ENCODE peak calls at places on chromosomes 1 and 21, in seven cellular contexts. One of them, this sample, is unnamed.

GRCh38 chr1:107141491-107142369 is 891 bp downstream of the NTNG1 start:
- ATAC-seq in activated naive CD8-positive, alpha-beta T cell treated with anti-CD3 and anti-CD28 coated beads, Interleukin-2, amount 50 U/mL, for 24 hours: peak; percentile 36
- ATAC-seq in activated CD8-positive, alpha-beta T cell treated with anti-CD3 and anti-CD28 coated beads, Interleukin-2, amount 10 ng/mL, durations not matched to agents 7 days and 5 days: peak; percentile 59
- ATAC-seq in HCT116: no peak
- ATAC-seq in stimulated activated naive CD8-positive, alpha-beta T cell treated with anti-CD3 and anti-CD28 coated beads, Interleukin-15, amount 100 ng/mL, for 72 hours: peak; percentile 73
- ATAC-seq in gastroesophageal sphincter: no peak
- ATAC-seq in gastrocnemius medialis: no peak
- ATAC-seq in this sample: peak; percentile 76

GRCh38 chr21:43884012-43884860 is 19.2 kb downstream of the AGPAT3 start:
- ATAC-seq in activated naive CD8-positive, alpha-beta T cell treated with anti-CD3 and anti-CD28 coated beads, Interleukin-2, amount 50 U/mL, for 24 hours: peak; percentile 79
- ATAC-seq in HCT116: peak; percentile 87
- ATAC-seq in stimulated activated naive CD8-positive, alpha-beta T cell treated with anti-CD3 and anti-CD28 coated beads, Interleukin-15, amount 100 ng/mL, for 72 hours: peak; percentile 82
- ATAC-seq in gastroesophageal sphincter: no peak
- ATAC-seq in activated CD8-positive, alpha-beta T cell treated with anti-CD3 and anti-CD28 coated beads, Interleukin-2, amount 10 ng/mL, durations not matched to agents 7 days and 5 days: peak; percentile 48
- ATAC-seq in gastrocnemius medialis: no peak
- ATAC-seq in this sample: peak; percentile 70

GRCh38 chr1:41495171-41495948 is 10.9 kb upstream of the EDN2 start:
- ATAC-seq in stimulated activated naive CD8-positive, alpha-beta T cell treated with anti-CD3 and anti-CD28 coated beads, Interleukin-15, amount 100 ng/mL, for 72 hours: peak; percentile 5
- ATAC-seq in activated naive CD8-positive, alpha-beta T cell treated with anti-CD3 and anti-CD28 coated beads, Interleukin-2, amount 50 U/mL, for 24 hours: no peak
- ATAC-seq in activated CD8-positive, alpha-beta T cell treated with anti-CD3 and anti-CD28 coated beads, Interleukin-2, amount 10 ng/mL, durations not matched to agents 7 days and 5 days: peak; percentile 17
- ATAC-seq in gastroesophageal sphincter: no peak
- ATAC-seq in gastrocnemius medialis: peak; percentile 2
- ATAC-seq in HCT116: peak; percentile 52
- ATAC-seq in this sample: no peak

GRCh38 chr1:27628712-27629111 is 6.3 kb downstream of the FGR start:
- ATAC-seq in activated naive CD8-positive, alpha-beta T cell treated with anti-CD3 and anti-CD28 coated beads, Interleukin-2, amount 50 U/mL, for 24 hours: no peak
- ATAC-seq in HCT116: no peak
- ATAC-seq in gastrocnemius medialis: no peak
- ATAC-seq in gastroesophageal sphincter: no peak
- ATAC-seq in activated CD8-positive, alpha-beta T cell treated with anti-CD3 and anti-CD28 coated beads, Interleukin-2, amount 10 ng/mL, durations not matched to agents 7 days and 5 days: no peak
- ATAC-seq in stimulated activated naive CD8-positive, alpha-beta T cell treated with anti-CD3 and anti-CD28 coated beads, Interleukin-15, amount 100 ng/mL, for 72 hours: no peak
- ATAC-seq in this sample: no peak

GRCh38 chr1:216183427-216183826 is 239.8 kb downstream of the USH2A start:
- ATAC-seq in stimulated activated naive CD8-positive, alpha-beta T cell treated with anti-CD3 and anti-CD28 coated beads, Interleukin-15, amount 100 ng/mL, for 72 hours: no peak
- ATAC-seq in HCT116: no peak
- ATAC-seq in activated naive CD8-positive, alpha-beta T cell treated with anti-CD3 and anti-CD28 coated beads, Interleukin-2, amount 50 U/mL, for 24 hours: no peak
- ATAC-seq in activated CD8-positive, alpha-beta T cell treated with anti-CD3 and anti-CD28 coated beads, Interleukin-2, amount 10 ng/mL, durations not matched to agents 7 days and 5 days: no peak
- ATAC-seq in gastrocnemius medialis: no peak
- ATAC-seq in gastroesophageal sphincter: no peak
- ATAC-seq in this sample: no peak

GRCh38 chr1:20726107-20726911 is 6.2 kb downstream of the SH2D5 start:
- ATAC-seq in HCT116: no peak
- ATAC-seq in gastroesophageal sphincter: no peak
- ATAC-seq in activated naive CD8-positive, alpha-beta T cell treated with anti-CD3 and anti-CD28 coated beads, Interleukin-2, amount 50 U/mL, for 24 hours: no peak
- ATAC-seq in activated CD8-positive, alpha-beta T cell treated with anti-CD3 and anti-CD28 coated beads, Interleukin-2, amount 10 ng/mL, durations not matched to agents 7 days and 5 days: no peak
- ATAC-seq in stimulated activated naive CD8-positive, alpha-beta T cell treated with anti-CD3 and anti-CD28 coated beads, Interleukin-15, amount 100 ng/mL, for 72 hours: no peak
- ATAC-seq in gastrocnemius medialis: no peak
- ATAC-seq in this sample: no peak

GRCh38 chr1:151829352-151830046 is 2.1 kb downstream of the RORC start:
- ATAC-seq in stimulated activated naive CD8-positive, alpha-beta T cell treated with anti-CD3 and anti-CD28 coated beads, Interleukin-15, amount 100 ng/mL, for 72 hours: peak; percentile 16
- ATAC-seq in HCT116: no peak
- ATAC-seq in gastrocnemius medialis: no peak
- ATAC-seq in activated naive CD8-positive, alpha-beta T cell treated with anti-CD3 and anti-CD28 coated beads, Interleukin-2, amount 50 U/mL, for 24 hours: no peak
- ATAC-seq in activated CD8-positive, alpha-beta T cell treated with anti-CD3 and anti-CD28 coated beads, Interleukin-2, amount 10 ng/mL, durations not matched to agents 7 days and 5 days: no peak
- ATAC-seq in gastroesophageal sphincter: no peak
- ATAC-seq in this sample: no peak

GRCh38 chr1:89257036-89257435 is 15.6 kb downstream of the GBP5 start:
- ATAC-seq in activated CD8-positive, alpha-beta T cell treated with anti-CD3 and anti-CD28 coated beads, Interleukin-2, amount 10 ng/mL, durations not matched to agents 7 days and 5 days: no peak
- ATAC-seq in activated naive CD8-positive, alpha-beta T cell treated with anti-CD3 and anti-CD28 coated beads, Interleukin-2, amount 50 U/mL, for 24 hours: peak; percentile 44
- ATAC-seq in HCT116: no peak
- ATAC-seq in stimulated activated naive CD8-positive, alpha-beta T cell treated with anti-CD3 and anti-CD28 coated beads, Interleukin-15, amount 100 ng/mL, for 72 hours: peak; percentile 37
- ATAC-seq in gastroesophageal sphincter: no peak
- ATAC-seq in gastrocnemius medialis: no peak
- ATAC-seq in this sample: peak; percentile 60

GRCh38 chr1:243322326-243322725 is 66.5 kb downstream of the SDCCAG8 start:
- ATAC-seq in gastroesophageal sphincter: no peak
- ATAC-seq in HCT116: no peak
- ATAC-seq in activated naive CD8-positive, alpha-beta T cell treated with anti-CD3 and anti-CD28 coated beads, Interleukin-2, amount 50 U/mL, for 24 hours: no peak
- ATAC-seq in stimulated activated naive CD8-positive, alpha-beta T cell treated with anti-CD3 and anti-CD28 coated beads, Interleukin-15, amount 100 ng/mL, for 72 hours: no peak
- ATAC-seq in gastrocnemius medialis: no peak
- ATAC-seq in activated CD8-positive, alpha-beta T cell treated with anti-CD3 and anti-CD28 coated beads, Interleukin-2, amount 10 ng/mL, durations not matched to agents 7 days and 5 days: no peak
- ATAC-seq in this sample: no peak

GRCh38 chr1:110893908-110894490 is 21.1 kb downstream of the CD53 start:
- ATAC-seq in HCT116: peak; percentile 86
- ATAC-seq in gastroesophageal sphincter: no peak
- ATAC-seq in stimulated activated naive CD8-positive, alpha-beta T cell treated with anti-CD3 and anti-CD28 coated beads, Interleukin-15, amount 100 ng/mL, for 72 hours: peak; percentile 63
- ATAC-seq in gastrocnemius medialis: no peak
- ATAC-seq in activated naive CD8-positive, alpha-beta T cell treated with anti-CD3 and anti-CD28 coated beads, Interleukin-2, amount 50 U/mL, for 24 hours: peak; percentile 44
- ATAC-seq in activated CD8-positive, alpha-beta T cell treated with anti-CD3 and anti-CD28 coated beads, Interleukin-2, amount 10 ng/mL, durations not matched to agents 7 days and 5 days: peak; percentile 24
- ATAC-seq in this sample: no peak

GRCh38 chr1:51058863-51059262 is 43.2 kb upstream of the C1orf185 start:
- ATAC-seq in activated CD8-positive, alpha-beta T cell treated with anti-CD3 and anti-CD28 coated beads, Interleukin-2, amount 10 ng/mL, durations not matched to agents 7 days and 5 days: no peak
- ATAC-seq in stimulated activated naive CD8-positive, alpha-beta T cell treated with anti-CD3 and anti-CD28 coated beads, Interleukin-15, amount 100 ng/mL, for 72 hours: no peak
- ATAC-seq in gastroesophageal sphincter: no peak
- ATAC-seq in HCT116: peak; percentile 60
- ATAC-seq in activated naive CD8-positive, alpha-beta T cell treated with anti-CD3 and anti-CD28 coated beads, Interleukin-2, amount 50 U/mL, for 24 hours: peak; percentile 33
- ATAC-seq in gastrocnemius medialis: no peak
- ATAC-seq in this sample: no peak

GRCh38 chr21:42850463-42850862 is 28.9 kb downstream of the WDR4 start:
- ATAC-seq in activated CD8-positive, alpha-beta T cell treated with anti-CD3 and anti-CD28 coated beads, Interleukin-2, amount 10 ng/mL, durations not matched to agents 7 days and 5 days: no peak
- ATAC-seq in activated naive CD8-positive, alpha-beta T cell treated with anti-CD3 and anti-CD28 coated beads, Interleukin-2, amount 50 U/mL, for 24 hours: peak; percentile 3
- ATAC-seq in HCT116: peak; percentile 6
- ATAC-seq in stimulated activated naive CD8-positive, alpha-beta T cell treated with anti-CD3 and anti-CD28 coated beads, Interleukin-15, amount 100 ng/mL, for 72 hours: peak; percentile 30
- ATAC-seq in gastrocnemius medialis: no peak
- ATAC-seq in gastroesophageal sphincter: no peak
- ATAC-seq in this sample: no peak

GRCh38 chr1:54095543-54096286 is 42.3 kb downstream of the TCEANC2 start:
- ATAC-seq in activated CD8-positive, alpha-beta T cell treated with anti-CD3 and anti-CD28 coated beads, Interleukin-2, amount 10 ng/mL, durations not matched to agents 7 days and 5 days: no peak
- ATAC-seq in gastroesophageal sphincter: peak; percentile 48
- ATAC-seq in activated naive CD8-positive, alpha-beta T cell treated with anti-CD3 and anti-CD28 coated beads, Interleukin-2, amount 50 U/mL, for 24 hours: no peak
- ATAC-seq in stimulated activated naive CD8-positive, alpha-beta T cell treated with anti-CD3 and anti-CD28 coated beads, Interleukin-15, amount 100 ng/mL, for 72 hours: no peak
- ATAC-seq in gastrocnemius medialis: no peak
- ATAC-seq in HCT116: no peak
- ATAC-seq in this sample: no peak

GRCh38 chr1:10171105-10171767 is 39.1 kb upstream of the KIF1B start:
- ATAC-seq in activated naive CD8-positive, alpha-beta T cell treated with anti-CD3 and anti-CD28 coated beads, Interleukin-2, amount 50 U/mL, for 24 hours: no peak
- ATAC-seq in activated CD8-positive, alpha-beta T cell treated with anti-CD3 and anti-CD28 coated beads, Interleukin-2, amount 10 ng/mL, durations not matched to agents 7 days and 5 days: no peak
- ATAC-seq in HCT116: no peak
- ATAC-seq in gastrocnemius medialis: no peak
- ATAC-seq in gastroesophageal sphincter: no peak
- ATAC-seq in stimulated activated naive CD8-positive, alpha-beta T cell treated with anti-CD3 and anti-CD28 coated beads, Interleukin-15, amount 100 ng/mL, for 72 hours: no peak
- ATAC-seq in this sample: no peak

This sample was measured in stimulated activated memory B cell treated with anti-CD40 and anti-IgM and Interleukin-4, amounts not matched to agents 10 μg/mL and 1 μg/mL and 100 μg/mL, for 72 hours.